ENCODE peak calls at places on chromosomes 1 and 21, in nine cellular contexts. M, G, O, K, Z, W, Q, C and X are unnamed samples.

GRCh38 chr1:81424056-81424455 is 376.7 kb upstream of the ADGRL2 start:
- DNase-seq in W (no peak), Z (no peak), C (no peak), G (no peak), K (no peak), M (peak), O (no peak), Q (peak), X (no peak)

GRCh38 chr1:7501723-7502334 is 269.3 kb upstream of the VAMP3 start:
- DNase-seq in K (no peak), W (no peak), Z (no peak), O (no peak), G (no peak), Q (no peak), M (no peak), C (no peak), X (no peak)

GRCh38 chr21:22019766-22020165 is 1021.6 kb downstream of the NCAM2 start:
- DNase-seq in W (no peak), Q (no peak), C (no peak), O (no peak), K (no peak), G (no peak), M (no peak), Z (no peak), X (no peak)

GRCh38 chr1:234926574-234927311 is 201.9 kb downstream of the TOMM20 start:
- DNase-seq in O (no peak), G (no peak), Z (peak), W (no peak), K (no peak), Q (no peak), M (no peak), C (peak), X (no peak)

GRCh38 chr1:37474051-37474696 is at the start of gene ZC3H12A:
- DNase-seq in O (no peak), W (peak), M (peak), Z (peak), Q (peak), G (peak), K (peak), C (peak), X (no peak)

GRCh38 chr1:154342836-154343472 is 17.6 kb downstream of the ATP8B2 start:
- DNase-seq in O (no peak), G (no peak), Z (no peak), K (peak), M (no peak), Q (no peak), W (no peak), C (no peak), X (no peak)

GRCh38 chr1:7592120-7592798 is 178.8 kb upstream of the VAMP3 start:
- DNase-seq in O (no peak), Q (no peak), K (no peak), W (peak), G (no peak), M (no peak), Z (no peak), C (no peak), X (no peak)

GRCh38 chr1:218369688-218370511 is 24.8 kb downstream of the TGFB2 start:
- DNase-seq in G (no peak), M (no peak), C (no peak), K (no peak), Q (peak), O (no peak), W (no peak), Z (no peak), X (no peak)

GRCh38 chr1:29518183-29518835 is 282.0 kb downstream of the PTPRU start:
- DNase-seq in C (no peak), G (no peak), K (no peak), M (no peak), O (no peak), W (no peak), Q (no peak), Z (no peak), X (no peak)

GRCh38 chr1:43573066-43573799 is 42.5 kb downstream of the PTPRF start:
- DNase-seq in W (no peak), Q (no peak), G (no peak), C (no peak), M (peak), K (no peak), O (no peak), Z (no peak), X (no peak)

GRCh38 chr1:15028117-15028516 is 125.4 kb upstream of the TMEM51 start:
- DNase-seq in C (no peak), G (no peak), K (peak), M (peak), Q (peak), W (peak), Z (no peak), O (no peak), X (no peak)

GRCh38 chr1:213122514-213122929 is 71.5 kb downstream of the RPS6KC1 start:
- DNase-seq in Q (peak), W (no peak), K (no peak), G (peak), C (peak), O (peak), M (no peak), Z (no peak), X (peak)